ENCODE peak calls at places on chromosomes 12 and 14, in five cellular contexts. T is memory B cell, J is ELR, I is endodermal cell, A is putamen. M is an unnamed sample.
A peak's percentile ranks its signal among the peaks of the same experiment; 100 is the strongest.

GRCh38 chr12:122355702-122356101 is 66.8 kb downstream of the CLIP1 start:
- DNase-seq in I (peak; percentile 42), A (no peak), T (no peak), J (no peak), M (no peak)

GRCh38 chr14:90554341-90554740 is 157.5 kb downstream of the CALM1 start:
- DNase-seq in A (peak; percentile 92), J (no peak), T (no peak), I (no peak), M (no peak)

GRCh38 chr14:49975799-49976198 is 82.9 kb downstream of the ARF6 start:
- DNase-seq in I (no peak), A (no peak), J (peak; percentile 50), T (no peak), M (no peak)

GRCh38 chr12:53068811-53069585 is 10.2 kb downstream of the SPRYD3 start:
- DNase-seq in A (no peak), T (no peak), I (peak; percentile 58), J (no peak), M (no peak)

GRCh38 chr14:27123162-27123561 is 525.3 kb upstream of the NOVA1 start:
- DNase-seq in I (no peak), J (no peak), A (no peak), T (no peak), M (no peak)

GRCh38 chr14:93936245-93936644 is 9.1 kb downstream of the FAM181A start:
- DNase-seq in J (peak; percentile 63), A (no peak), T (no peak), I (peak; percentile 85), M (no peak)

GRCh38 chr14:100900837-100901390 is 2.6 kb downstream of the RTL1 start:
- DNase-seq in J (no peak), A (no peak), I (peak; percentile 91), T (peak; percentile 5), M (no peak)

GRCh38 chr12:131862084-131862441 is 32.4 kb upstream of the ULK1 start:
- DNase-seq in I (no peak), T (no peak), A (no peak), J (no peak), M (no peak)

GRCh38 chr12:65446901-65447300 is 168.4 kb downstream of the MSRB3 start:
- DNase-seq in I (no peak), A (no peak), J (no peak), T (no peak), M (no peak)

GRCh38 chr14:54895683-54896082 is 6.9 kb downstream of the GCH1 start:
- DNase-seq in J (no peak), I (no peak), A (no peak), T (no peak), M (no peak)